ENCODE peak calls at places on chromosomes 11 and 22, in nine cellular contexts. G, K, U, P, M, D, E, V and B are unnamed samples.
A peak's percentile ranks its signal among the peaks of the same experiment; 100 is the strongest.

GRCh38 chr11:131373326-131373725 is 2.9 kb downstream of the NTM start:
- DNase-seq in K (peak; percentile 34), U (no peak), D (no peak), P (no peak), E (no peak), M (no peak), G (no peak), V (no peak), B (no peak)

GRCh38 chr22:46039531-46039930 is 62.6 kb upstream of the WNT7B start:
- DNase-seq in K (no peak), E (no peak), P (no peak), M (no peak), U (no peak), G (no peak), D (no peak), V (no peak), B (no peak)

GRCh38 chr11:6572215-6572614 is 31.2 kb downstream of the RRP8 start:
- DNase-seq in V (no peak), G (no peak), E (no peak), D (no peak), P (no peak), M (no peak), K (no peak), U (no peak), B (peak; percentile 49)

GRCh38 chr22:37753746-37754145 is 54.0 kb upstream of the GCAT start:
- DNase-seq in V (no peak), M (no peak), E (no peak), P (no peak), D (no peak), U (peak; percentile 53), G (no peak), K (no peak), B (peak; percentile 52)

GRCh38 chr11:32897103-32897502 is 4.5 kb downstream of the QSER1 start:
- DNase-seq in E (no peak), D (no peak), V (no peak), K (no peak), G (no peak), U (no peak), M (no peak), P (no peak), B (no peak)

GRCh38 chr11:125192194-125192593 is 27.6 kb downstream of the PKNOX2 start:
- DNase-seq in P (no peak), E (peak; percentile 65), M (no peak), D (peak; percentile 72), K (no peak), G (no peak), U (no peak), V (no peak), B (no peak)

GRCh38 chr22:50704510-50705218 is 32.0 kb downstream of the SHANK3 start:
- DNase-seq in D (no peak), U (no peak), M (no peak), K (no peak), P (no peak), G (no peak), V (no peak), E (peak; percentile 67), B (no peak)

GRCh38 chr11:79397252-79397651 is 43.6 kb downstream of the TENM4 start:
- DNase-seq in K (no peak), G (no peak), E (no peak), P (no peak), V (no peak), D (no peak), U (no peak), M (no peak), B (no peak)

GRCh38 chr22:47098121-47098520 is 335.7 kb downstream of the TBC1D22A start:
- DNase-seq in U (no peak), M (no peak), E (no peak), K (no peak), P (no peak), D (no peak), V (no peak), G (no peak), B (no peak)

GRCh38 chr11:29224739-29225384 is 792.0 kb downstream of the KCNA4 start:
- DNase-seq in K (no peak), U (no peak), M (no peak), V (no peak), D (peak; percentile 7), G (no peak), P (peak; percentile 25), E (no peak), B (no peak)

GRCh38 chr22:26259510-26259909 is 90.2 kb downstream of the SEZ6L start:
- DNase-seq in V (no peak), D (peak; percentile 78), P (peak; percentile 51), E (no peak), U (peak; percentile 23), K (peak; percentile 30), M (no peak), G (peak; percentile 8), B (peak; percentile 20)

GRCh38 chr11:31995525-31996123 is 95.2 kb upstream of the RCN1 start:
- DNase-seq in D (no peak), E (no peak), P (no peak), G (no peak), U (no peak), K (peak; percentile 52), V (no peak), M (no peak), B (peak; percentile 5)

GRCh38 chr11:46306296-46306853 is 28.9 kb downstream of the CREB3L1 start:
- DNase-seq in U (no peak), P (no peak), G (no peak), D (no peak), K (no peak), V (no peak), E (no peak), M (no peak), B (no peak)

GRCh38 chr11:95228081-95228859 is 2.7 kb downstream of the SESN3 start:
- DNase-seq in V (no peak), E (no peak), D (no peak), U (no peak), M (no peak), K (no peak), G (no peak), P (no peak), B (peak; percentile 29)

GRCh38 chr22:20652582-20652981 is 121.3 kb upstream of the SERPIND1 start:
- DNase-seq in U (no peak), E (peak; percentile 62), D (no peak), P (no peak), V (no peak), K (no peak), G (no peak), M (no peak), B (no peak)

GRCh38 chr22:37887610-37888378 is 18.3 kb upstream of the MICALL1 start:
- DNase-seq in K (no peak), M (no peak), U (no peak), D (peak; percentile 53), E (no peak), V (no peak), P (peak; percentile 81), G (no peak), B (peak; percentile 70)

GRCh38 chr22:45602824-45603301 is 68.8 kb upstream of the ATXN10 start:
- DNase-seq in M (no peak), V (peak; percentile 92), E (peak; percentile 30), D (no peak), K (no peak), U (no peak), G (no peak), P (peak; percentile 82), B (no peak)

GRCh38 chr11:87007938-87008337 is 29.8 kb upstream of the TMEM135 start:
- DNase-seq in G (no peak), K (no peak), P (no peak), V (no peak), U (no peak), M (no peak), E (no peak), D (no peak), B (peak; percentile 31)

GRCh38 chr22:45738206-45738605 is 66.6 kb downstream of the ATXN10 start:
- DNase-seq in G (no peak), D (no peak), U (no peak), P (no peak), E (no peak), V (no peak), K (no peak), M (no peak), B (peak; percentile 6)

GRCh38 chr11:63920126-63920869 is 3.3 kb upstream of the RCOR2 start:
- DNase-seq in D (peak; percentile 80), G (no peak), U (no peak), V (peak; percentile 70), E (no peak), K (peak; percentile 69), P (no peak), M (no peak), B (no peak)

GRCh38 chr22:28369849-28370248 is 309.8 kb downstream of the TTC28 start:
- DNase-seq in P (no peak), E (no peak), D (no peak), U (no peak), M (no peak), G (peak; percentile 7), V (no peak), K (no peak), B (no peak)

GRCh38 chr22:44224166-44224565 is 43.4 kb downstream of the PARVG start:
- DNase-seq in G (no peak), E (no peak), M (no peak), D (no peak), P (no peak), U (no peak), K (no peak), V (no peak), B (no peak)

GRCh38 chr11:58688779-58689503 is 42.8 kb downstream of the GLYAT start:
- DNase-seq in G (no peak), M (no peak), P (no peak), D (no peak), E (no peak), U (no peak), V (no peak), K (no peak), B (peak; percentile 62)

GRCh38 chr11:69218271-69218682 is 62.5 kb downstream of the SMIM38 start:
- DNase-seq in K (no peak), V (no peak), D (no peak), P (peak; percentile 33), G (no peak), E (no peak), U (no peak), M (no peak), B (no peak)